ENCODE peak calls at places on chromosomes 7 and 10, in five cellular contexts. O, K, I, B and U are unnamed samples.

GRCh38 chr10:46558411-46559185 is 2.1 kb upstream of the GPRIN2 start:
- DNase-seq in O (no peak), K (peak), I (no peak), B (no peak), U (no peak)

GRCh38 chr10:96850825-96851224 is 18.7 kb downstream of the LCOR start:
- DNase-seq in O (no peak), K (no peak), I (peak), B (no peak), U (peak)

GRCh38 chr10:6713120-6713519 is 133.0 kb upstream of the PRKCQ start:
- DNase-seq in O (no peak), K (no peak), I (no peak), B (no peak), U (no peak)

GRCh38 chr7:150400779-150401423 is 21.8 kb downstream of the ZNF775 start:
- DNase-seq in O (no peak), K (no peak), I (no peak), B (no peak), U (no peak)

GRCh38 chr10:31789555-31789954 is 139.1 kb downstream of the ARHGAP12 start:
- DNase-seq in O (no peak), K (no peak), I (no peak), B (no peak), U (no peak)

GRCh38 chr10:109978481-109978880 is 29.3 kb upstream of the ADD3 start:
- DNase-seq in O (no peak), K (peak), I (no peak), B (no peak), U (no peak)

GRCh38 chr7:25765110-25765509 is 386.9 kb upstream of the NFE2L3 start:
- DNase-seq in O (no peak), K (no peak), I (no peak), B (no peak), U (no peak)

GRCh38 chr10:62651341-62651740 is 153.2 kb upstream of the ADO start:
- DNase-seq in O (no peak), K (no peak), I (no peak), B (no peak), U (no peak)

GRCh38 chr10:21369697-21370096 is 155.8 kb downstream of the SKIDA1 start:
- DNase-seq in O (no peak), K (no peak), I (no peak), B (no peak), U (no peak)

GRCh38 chr7:121395494-121395960 is 581 bp downstream of the FAM3C start:
- DNase-seq in O (no peak), K (peak), I (no peak), B (peak), U (no peak)

GRCh38 chr10:10951675-10952074 is 66.0 kb upstream of the CELF2 start:
- DNase-seq in O (no peak), K (no peak), I (no peak), B (no peak), U (no peak)

GRCh38 chr7:45598697-45599520 is 24.7 kb downstream of the ADCY1 start:
- DNase-seq in O (no peak), K (no peak), I (no peak), B (no peak), U (no peak)

GRCh38 chr10:86440874-86441838 is 74.6 kb upstream of the GRID1 start:
- DNase-seq in O (no peak), K (no peak), I (no peak), B (no peak), U (peak)

GRCh38 chr7:41869091-41869490 is 166.2 kb upstream of the INHBA start:
- DNase-seq in O (no peak), K (no peak), I (no peak), B (no peak), U (no peak)

GRCh38 chr10:86785021-86785420 is 28.6 kb downstream of the BMPR1A start:
- DNase-seq in O (no peak), K (no peak), I (no peak), B (no peak), U (no peak)